ENCODE peak calls at places on chromosomes 1 and 21, in six cellular contexts. I is GM23338, A is kidney epithelial cell, J is esophagus muscularis mucosa, S is tibial nerve, Y is spleen. W is an unnamed sample.

GRCh38 chr1:43019226-43019625 is 60.6 kb upstream of the SLC2A1 start:
- DNase-seq in I (no peak), A (no peak), Y (no peak), S (no peak), J (no peak), W (no peak)

GRCh38 chr1:235878082-235878781 is 11.5 kb upstream of the LYST start:
- DNase-seq in J (no peak), S (peak; percentile 19), I (no peak), A (no peak), Y (peak; percentile 78), W (peak; percentile 38)

GRCh38 chr1:89312572-89312971 is 39.9 kb upstream of the GBP5 start:
- DNase-seq in I (no peak), A (no peak), S (no peak), Y (no peak), J (no peak), W (peak; percentile 60)

GRCh38 chr1:164320780-164321683 is 238.0 kb upstream of the PBX1 start:
- DNase-seq in A (no peak), I (peak; percentile 77), J (no peak), S (no peak), Y (no peak), W (no peak)

GRCh38 chr1:177360791-177361190 is 190.0 kb downstream of the BRINP2 start:
- DNase-seq in S (no peak), I (no peak), Y (no peak), A (no peak), J (no peak), W (no peak)

GRCh38 chr1:36178479-36179219 is 22.7 kb downstream of the MAP7D1 start:
- DNase-seq in J (no peak), S (no peak), I (peak; percentile 97), Y (no peak), A (no peak), W (no peak)

GRCh38 chr1:43844114-43844513 is 89.5 kb upstream of the ARTN start:
- DNase-seq in A (no peak), J (peak; percentile 42), Y (no peak), I (no peak), S (no peak), W (no peak)

GRCh38 chr1:7551442-7551841 is 219.7 kb upstream of the VAMP3 start:
- DNase-seq in J (no peak), Y (peak; percentile 45), S (no peak), A (no peak), I (no peak), W (no peak)

DNA sequence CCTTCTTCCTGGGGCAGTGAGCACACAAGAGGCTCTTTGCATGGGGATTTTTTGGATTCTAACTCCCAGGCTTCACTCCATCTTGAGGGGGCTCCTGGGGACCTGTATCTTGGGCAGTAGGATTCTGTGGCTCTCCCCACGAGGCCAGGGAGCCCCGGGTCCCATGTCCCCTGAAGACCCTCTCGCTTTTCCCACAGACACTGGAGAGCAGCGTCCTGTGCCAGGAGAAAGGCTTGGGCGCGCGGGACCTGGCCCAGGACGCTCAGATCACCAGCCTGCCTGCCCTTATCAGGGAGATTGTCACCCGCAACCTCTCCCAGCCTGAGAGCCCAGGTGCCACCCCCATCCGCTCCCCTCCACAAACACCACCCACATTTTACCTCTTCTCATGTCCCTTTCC is 735 bp downstream of the CROCC start:
- DNase-seq in Y (peak; percentile 54), I (no peak), S (no peak), J (no peak), A (no peak), W (no peak)
- H3K4me3 ChIP-seq in Y (no peak overlapping the region), I (peak overlapping the region; percentile 70), S (no peak overlapping the region), J (no peak overlapping the region), A (no peak overlapping the region), W (no peak overlapping the region)

GRCh38 chr1:40315239-40315794 is 1.8 kb downstream of the COL9A2 start:
- DNase-seq in Y (peak; percentile 96), A (peak; percentile 45), I (peak; percentile 90), S (peak; percentile 77), J (peak; percentile 96), W (peak; percentile 88)

GRCh38 chr1:40314721-40315238 is 2.3 kb downstream of the COL9A2 start:
- DNase-seq in S (no peak), Y (peak; percentile 75), J (no peak), I (peak; percentile 45), A (no peak), W (no peak)

GRCh38 chr1:40313329-40313957 is 3.6 kb downstream of the COL9A2 start:
- DNase-seq in J (no peak), I (no peak), S (no peak), Y (peak; percentile 81), A (no peak), W (no peak)

GRCh38 chr1:40312238-40313205 is 4.6 kb downstream of the COL9A2 start:
- DNase-seq in S (no peak), A (no peak), J (no peak), I (no peak), Y (peak; percentile 92), W (peak; percentile 87)

GRCh38 chr1:40313958-40314720 is 2.9 kb downstream of the COL9A2 start:
- DNase-seq in S (no peak), I (no peak), Y (no peak), A (no peak), J (no peak), W (no peak)
- TF ChIP-seq CTCF in S (no peak), I (no peak), Y (no peak), A (no peak), J (no peak), W (no peak)

GRCh38 chr21:34075760-34076159 is 2.4 kb downstream of the MRPS6 start:
- DNase-seq in A (no peak), S (no peak), I (no peak), Y (no peak), J (no peak), W (no peak)
- H3K4me3 ChIP-seq in A (peak overlapping the region; percentile 90), S (peak overlapping the region; percentile 63), I (peak overlapping the region; percentile 88), Y (no peak overlapping the region), J (peak overlapping the region; percentile 88), W (no peak overlapping the region)

DNA sequence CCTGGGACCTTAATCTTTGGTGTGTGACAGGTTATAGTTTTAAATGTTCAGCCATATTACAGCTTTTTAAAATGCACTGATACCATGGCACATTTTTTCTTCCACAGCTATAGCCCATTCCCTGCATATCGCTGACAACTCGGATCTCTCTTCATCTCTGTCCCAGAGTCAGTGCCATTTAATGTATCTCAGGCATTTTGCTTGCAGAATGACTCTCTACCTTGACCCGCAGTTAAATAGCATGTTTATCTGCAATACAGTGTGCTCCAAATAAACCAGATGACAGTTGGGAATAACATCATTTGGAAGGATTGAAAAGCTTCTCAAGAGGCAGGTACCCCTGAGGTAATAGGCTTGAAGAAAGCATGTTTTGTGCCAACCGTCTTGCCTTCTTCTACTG is 99.8 kb upstream of the USH2A start:
- DNase-seq in A (no peak), J (no peak), Y (no peak), S (no peak), I (no peak), W (no peak)
- TF ChIP-seq CTCF in A (no peak), J (no peak), Y (no peak), S (no peak), I (no peak), W (no peak)

GRCh38 chr21:31186916-31187315 is 148.6 kb upstream of the KRTAP19-8 start:
- DNase-seq in A (no peak), I (peak; percentile 19), S (no peak), Y (no peak), J (no peak), W (no peak)

GRCh38 chr21:31185663-31186062 is 147.4 kb upstream of the KRTAP19-8 start:
- DNase-seq in J (no peak), I (no peak), Y (no peak), A (no peak), S (no peak), W (no peak)

GRCh38 chr21:31184462-31184861 is 146.2 kb upstream of the KRTAP19-8 start:
- DNase-seq in Y (no peak), J (no peak), S (no peak), A (no peak), I (no peak), W (no peak)

GRCh38 chr21:31190516-31190915 is 152.2 kb upstream of the KRTAP19-8 start:
- DNase-seq in A (no peak), S (no peak), Y (no peak), J (no peak), I (no peak), W (no peak)

DNA sequence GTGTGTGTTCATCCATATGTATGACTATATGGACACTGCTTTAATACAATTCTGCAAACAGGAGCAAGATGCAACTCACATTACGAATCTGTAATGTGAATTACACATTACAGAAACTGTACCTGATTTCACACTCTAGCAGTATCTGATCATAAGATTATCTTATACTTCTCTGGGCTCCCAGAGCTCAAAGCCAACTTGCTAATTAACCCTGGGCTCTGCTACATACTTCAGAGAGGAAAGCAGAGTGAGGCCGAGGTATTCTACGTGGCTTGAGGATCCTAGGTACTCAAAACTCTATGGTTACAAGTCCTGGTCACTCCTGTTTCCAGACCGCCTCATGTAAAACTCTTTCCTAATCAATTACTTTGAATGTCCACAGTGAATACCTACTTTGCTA is 149.2 kb upstream of the KRTAP19-8 start:
- DNase-seq in Y (no peak), J (no peak), S (no peak), I (peak; percentile 11), A (no peak), W (no peak)
- H3K4me3 ChIP-seq in Y (no peak overlapping the region), J (no peak overlapping the region), S (no peak overlapping the region), I (no peak overlapping the region), A (no peak overlapping the region), W (no peak overlapping the region)

GRCh38 chr1:33181038-33181861 is 593 bp downstream of the TRIM62 start:
- DNase-seq in J (peak; percentile 88), I (peak; percentile 75), S (no peak), Y (peak; percentile 89), A (no peak), W (peak; percentile 23)
- TF ChIP-seq CTCF in J (no peak), I (no peak), S (no peak), Y (no peak), A (no peak), W (no peak)

DNA sequence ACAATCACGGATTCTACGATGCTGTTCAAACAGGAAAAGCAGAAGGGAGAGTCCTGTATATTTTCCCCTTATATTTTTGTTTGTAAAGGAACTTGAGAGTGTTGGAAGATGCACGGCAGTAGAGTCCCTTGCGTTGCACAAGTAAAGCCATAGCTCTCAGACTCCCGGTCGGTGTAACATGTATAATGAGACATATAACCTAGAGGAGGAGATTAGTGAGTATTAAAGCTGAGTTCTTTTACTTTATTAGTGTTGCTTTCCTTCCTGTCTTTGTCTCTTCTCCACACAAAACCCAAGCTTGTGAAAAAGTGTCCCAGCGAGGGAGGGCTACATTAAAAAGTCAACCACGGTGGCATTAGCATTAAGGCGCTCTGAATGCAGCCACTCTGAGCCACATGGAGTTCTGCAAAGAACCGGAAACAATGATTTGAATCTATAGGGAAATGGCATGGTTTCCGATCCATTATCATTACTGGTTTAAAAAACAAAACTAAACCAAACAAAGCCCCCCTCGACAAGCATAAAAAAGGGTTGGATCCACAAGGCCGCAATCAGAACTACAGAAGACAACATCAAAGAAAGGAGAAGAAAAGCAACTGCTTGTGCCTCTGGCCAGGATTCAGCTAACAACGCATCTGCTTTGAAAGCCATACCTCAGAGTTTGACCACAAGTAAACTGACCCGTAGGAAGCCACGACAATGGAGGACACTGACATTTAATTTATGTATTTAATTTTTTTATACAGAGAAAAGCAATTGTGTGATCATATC is 356.9 kb downstream of the LMO4 start:
- DNase-seq in I (peak; percentile 45), A (no peak), S (no peak), Y (no peak), J (no peak), W (no peak)
- H3K4me3 ChIP-seq in I (peak overlapping the region; percentile 42), A (no peak overlapping the region), S (no peak overlapping the region), Y (no peak overlapping the region), J (no peak overlapping the region), W (no peak overlapping the region)

GRCh38 chr1:17313910-17314309 is 5.9 kb downstream of the PADI4 start:
- DNase-seq in I (no peak), J (no peak), A (no peak), Y (no peak), S (no peak), W (no peak)
- TF ChIP-seq CTCF in I (no peak), J (no peak), A (no peak), Y (no peak), S (no peak), W (no peak)

W was measured in HL-60.